ENCODE peak calls at places on chromosome 14, in six cellular contexts. V is SJSA1; E is suprapubic skin; F is effector memory CD4-positive, alpha-beta T cell; U is endodermal cell; A is CD8-positive, alpha-beta memory T cell. J is an unnamed sample. For H3K4me1, the result is how much of the 10 kb centered on the place peaks cover.

GRCh38 chr14:22313172-22313801 is 275.7 kb downstream of the DAD1 start:
- DNase-seq in V (no peak), E (no peak), F (no peak), U (no peak), A (no peak), J (no peak)

GRCh38 chr14:104557086-104557485 is 22.5 kb upstream of the C14orf180 start:
- DNase-seq in V (no peak), E (no peak), F (no peak), U (peak), A (no peak), J (no peak)

GRCh38 chr14:94663965-94664704 is 51.9 kb downstream of the SERPINA3 start:
- DNase-seq in V (no peak), E (peak), F (no peak), U (no peak), A (no peak), J (no peak)

GRCh38 chr14:79278798-79279644 is 932.3 kb downstream of the DIO2 start:
- DNase-seq in V (peak), E (no peak), F (no peak), U (peak), A (no peak), J (no peak)

GRCh38 chr14:56709201-56709600 is 101.1 kb downstream of the OTX2 start:
- DNase-seq in V (no peak), E (no peak), F (no peak), U (peak), A (no peak), J (no peak)

GRCh38 chr14:57533214-57533613 is 39.6 kb upstream of the CCDC198 start:
- DNase-seq in V (no peak), E (no peak), F (no peak), U (peak), A (no peak), J (no peak)

GRCh38 chr14:67583711-67584644 is 16.1 kb downstream of the PIGH start:
- DNase-seq in V (no peak), E (no peak), F (no peak), U (peak), A (peak), J (peak)

GRCh38 chr14:95165517-95165916 is 8.2 kb upstream of the DICER1 start:
- DNase-seq in V (no peak), E (no peak), F (no peak), U (no peak), A (no peak), J (no peak)

GRCh38 chr14:87149583-87150354 is 843.2 kb downstream of the GALC start:
- DNase-seq in V (no peak), E (no peak), F (no peak), U (peak), A (no peak), J (no peak)

GRCh38 chr14:85313801-85314207 is 216.1 kb upstream of the FLRT2 start:
- DNase-seq in V (peak), E (no peak), F (no peak), U (no peak), A (no peak), J (no peak)

GRCh38 chr14:96126339-96126770 is 78.3 kb upstream of the BDKRB2 start:
- DNase-seq in V (no peak), E (no peak), F (peak), U (no peak), A (peak), J (peak)

GRCh38 chr14:78586681-78587080 is 416.5 kb downstream of the NRXN3 start:
- DNase-seq in V (no peak), E (no peak), F (no peak), U (no peak), A (no peak), J (no peak)

GRCh38 chr14:106509795-106510194 is 983.4 kb downstream of the TMEM121 start:
- DNase-seq in V (no peak), E (no peak), F (no peak), U (no peak), A (no peak), J (no peak)

GRCh38 chr14:74856366-74856765 is 19.6 kb downstream of the PROX2 start:
- DNase-seq in V (no peak), E (no peak), F (no peak), U (no peak), A (no peak), J (no peak)

GRCh38 chr14:25132734-25133422 is 82.9 kb upstream of the STXBP6 start:
- DNase-seq in V (no peak), E (peak), F (peak), U (peak), A (peak), J (peak)

GRCh38 chr14:67653651-67654280 is 20.7 kb downstream of the VTI1B start:
- DNase-seq in V (no peak), E (no peak), F (no peak), U (no peak), A (no peak), J (no peak)

DNA sequence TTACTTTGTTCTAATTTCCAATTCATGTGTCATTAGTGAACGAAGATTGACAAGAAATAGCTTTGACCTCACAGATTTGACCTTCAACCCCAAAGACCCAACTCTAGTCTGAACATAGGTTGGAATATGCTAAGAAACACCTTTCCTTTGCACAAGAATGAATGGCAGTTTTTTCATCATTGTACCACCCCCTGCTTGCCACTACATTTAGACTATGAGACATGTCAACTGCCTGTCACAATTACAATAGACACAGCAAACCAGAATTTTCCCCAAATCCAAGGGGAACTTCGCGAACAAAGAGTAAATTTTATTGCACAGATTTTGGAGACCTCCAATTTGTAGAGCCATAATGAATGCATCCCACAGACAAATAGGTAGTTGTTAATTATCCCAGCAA is 535.4 kb downstream of the PRKD1 start:
- DNase-seq in V (no peak), E (no peak), F (no peak), U (no peak), A (no peak), J (no peak)
- H3K4me1 ChIP-seq in V (under half), E (under half), F (under half), U (under half), A (under half), J (under half)

GRCh38 chr14:33363687-33364086 is 425.0 kb downstream of the NPAS3 start:
- DNase-seq in V (no peak), E (no peak), F (no peak), U (no peak), A (no peak), J (no peak)
- H3K4me1 ChIP-seq in V (under half), E (under half), F (under half), U (under half), A (under half), J (under half)

GRCh38 chr14:33938131-33938949 is 12.5 kb downstream of the EGLN3 start:
- DNase-seq in V (peak), E (no peak), F (no peak), U (peak), A (no peak), J (no peak)
- H3K4me1 ChIP-seq in V (under half), E (under half), F (under half), U (under half), A (under half), J (under half)

GRCh38 chr14:72521045-72521444 is 372.9 kb downstream of the DPF3 start:
- DNase-seq in V (no peak), E (no peak), F (no peak), U (no peak), A (no peak), J (no peak)
- H3K4me1 ChIP-seq in V (under half), E (under half), F (under half), U (under half), A (under half), J (under half)

GRCh38 chr14:52706724-52707706 is at the start of gene PSMC6:
- DNase-seq in V (peak), E (peak), F (peak), U (peak), A (peak), J (peak)
- H3K4me1 ChIP-seq in V (under half), E (under half), F (under half), U (under half), A (under half), J (under half)

GRCh38 chr14:89178376-89178775 is 238.7 kb downstream of the FOXN3 start:
- DNase-seq in V (no peak), E (no peak), F (no peak), U (no peak), A (no peak), J (no peak)
- H3K4me1 ChIP-seq in V (under half), E (under half), F (under half), U (under half), A (under half), J (under half)

J was measured in naive thymus-derived CD4-positive, alpha-beta T cell.